ENCODE peak calls at places on chromosomes 2 and 18, in nine cellular contexts. Y, T, C, P, I, X, F, J and N are unnamed samples.

GRCh38 chr2:172098287-172098649 is 4.4 kb downstream of the DLX2 start:
- DNase-seq in J (no peak), Y (no peak), F (no peak), T (no peak), I (no peak), P (no peak), X (no peak), C (no peak), N (no peak)

GRCh38 chr2:215367647-215368492 is 56.0 kb downstream of the ATIC start:
- DNase-seq in P (no peak), F (no peak), J (peak), I (no peak), Y (peak), T (no peak), X (no peak), C (no peak), N (peak)

GRCh38 chr2:66865161-66865560 is 430.2 kb downstream of the MEIS1 start:
- DNase-seq in J (no peak), C (no peak), I (no peak), Y (no peak), P (no peak), T (no peak), F (no peak), X (no peak), N (peak)

GRCh38 chr2:176454893-176455810 is 185.9 kb downstream of the MTX2 start:
- DNase-seq in J (peak), X (peak), T (peak), P (peak), I (peak), F (peak), Y (peak), C (peak), N (peak)

GRCh38 chr2:47357475-47357874 is 45.5 kb upstream of the MSH2 start:
- DNase-seq in Y (peak), X (no peak), T (no peak), F (no peak), I (no peak), C (peak), P (no peak), J (peak), N (peak)

GRCh38 chr2:120382541-120383144 is 36.7 kb downstream of the INHBB start:
- DNase-seq in C (no peak), J (no peak), T (no peak), P (peak), F (no peak), I (no peak), X (no peak), Y (no peak), N (no peak)

GRCh38 chr2:192119536-192119935 is 75.2 kb downstream of the TMEFF2 start:
- DNase-seq in J (no peak), I (no peak), Y (no peak), P (no peak), C (no peak), T (no peak), F (no peak), X (no peak), N (no peak)

GRCh38 chr2:152425765-152426710 is 91.1 kb downstream of the FMNL2 start:
- DNase-seq in X (no peak), J (peak), I (no peak), P (no peak), Y (peak), T (no peak), C (no peak), F (no peak), N (peak)

GRCh38 chr2:126634273-126634861 is 21.6 kb upstream of the GYPC start:
- DNase-seq in P (no peak), X (peak), C (peak), T (no peak), F (peak), J (peak), Y (no peak), I (no peak), N (peak)

GRCh38 chr18:64678048-64678447 is 529.2 kb upstream of the LINC00305 start:
- DNase-seq in J (no peak), P (no peak), F (no peak), Y (no peak), I (no peak), T (no peak), X (no peak), C (no peak), N (no peak)

GRCh38 chr18:61731693-61732376 is 161.0 kb downstream of the RNF152 start:
- DNase-seq in T (no peak), Y (peak), I (no peak), J (peak), P (no peak), F (no peak), X (no peak), C (no peak), N (peak)

GRCh38 chr2:71347517-71347916 is 15.9 kb downstream of the ZNF638 start:
- DNase-seq in Y (peak), C (no peak), I (no peak), X (no peak), F (no peak), P (no peak), T (no peak), J (peak), N (peak)

GRCh38 chr2:153575171-153575853 is 96.8 kb upstream of the RPRM start:
- DNase-seq in X (no peak), J (no peak), Y (no peak), C (no peak), I (no peak), P (no peak), T (no peak), F (no peak), N (no peak)

GRCh38 chr2:61426267-61426897 is 44.5 kb downstream of the USP34 start:
- DNase-seq in F (peak), C (peak), Y (peak), I (peak), T (peak), P (peak), J (no peak), X (peak), N (peak)

GRCh38 chr2:74441690-74442482 is at the start of gene RTKN:
- DNase-seq in P (peak), I (peak), C (peak), T (no peak), J (no peak), X (peak), Y (peak), F (no peak), N (no peak)

GRCh38 chr18:58355243-58355642 is 273.6 kb downstream of the ALPK2 start:
- DNase-seq in J (peak), I (no peak), X (no peak), Y (no peak), F (no peak), T (no peak), P (no peak), C (no peak), N (no peak)

GRCh38 chr18:51193621-51194287 is 3.7 kb downstream of the MEX3C start:
- DNase-seq in T (no peak), X (no peak), J (peak), Y (peak), F (no peak), I (no peak), P (no peak), C (no peak), N (peak)

GRCh38 chr2:237072067-237072931 is 13.4 kb upstream of the COPS8 start:
- DNase-seq in C (peak), Y (peak), F (peak), I (peak), P (peak), T (peak), X (peak), J (peak), N (peak)

GRCh38 chr2:190216829-190217228 is 102.8 kb downstream of the HIBCH start:
- DNase-seq in J (no peak), F (peak), T (no peak), P (no peak), Y (no peak), I (no peak), C (no peak), X (no peak), N (no peak)

GRCh38 chr2:223735659-223736244 is 101.6 kb downstream of the AP1S3 start:
- DNase-seq in P (no peak), J (peak), X (no peak), C (no peak), I (peak), T (no peak), F (no peak), Y (peak), N (peak)

GRCh38 chr2:66428986-66429612 is 5.8 kb upstream of the MEIS1 start:
- DNase-seq in I (no peak), X (no peak), F (no peak), T (peak), Y (peak), J (peak), C (no peak), P (no peak), N (peak)

GRCh38 chr2:4340536-4340935 is 637.2 kb downstream of the DCDC2C start:
- DNase-seq in J (no peak), X (no peak), F (no peak), P (no peak), I (no peak), T (no peak), Y (no peak), C (no peak), N (no peak)

GRCh38 chr18:41484069-41484468 is 471.0 kb upstream of the PIK3C3 start:
- DNase-seq in P (no peak), X (no peak), J (no peak), I (no peak), C (no peak), T (no peak), Y (no peak), F (no peak), N (no peak)

GRCh38 chr2:239315308-239315707 is 85.5 kb downstream of the HDAC4 start:
- DNase-seq in Y (no peak), C (no peak), F (no peak), X (no peak), T (no peak), P (no peak), I (no peak), J (no peak), N (no peak)

GRCh38 chr18:7645756-7646155 is 78.6 kb downstream of the PTPRM start:
- DNase-seq in I (no peak), P (no peak), T (no peak), Y (no peak), F (no peak), X (no peak), J (peak), C (no peak), N (no peak)

GRCh38 chr2:104286806-104287205 is 567.1 kb upstream of the POU3F3 start:
- DNase-seq in T (no peak), X (no peak), Y (no peak), J (peak), I (no peak), F (no peak), P (no peak), C (no peak), N (no peak)

GRCh38 chr2:27016801-27017325 is 15.9 kb upstream of the TMEM214 start:
- DNase-seq in C (peak), T (peak), J (peak), I (peak), Y (peak), P (peak), X (peak), F (peak), N (peak)

GRCh38 chr2:238856713-238857567 is 9.1 kb downstream of the TWIST2 start:
- DNase-seq in J (no peak), T (no peak), X (no peak), C (no peak), I (no peak), Y (no peak), P (no peak), F (no peak), N (peak)

GRCh38 chr2:165660361-165660760 is 133.7 kb downstream of the GALNT3 start:
- DNase-seq in J (no peak), X (no peak), I (no peak), P (no peak), C (no peak), T (no peak), Y (no peak), F (no peak), N (no peak)

GRCh38 chr18:44848931-44849330 is 168.2 kb downstream of the SETBP1 start:
- DNase-seq in J (no peak), X (no peak), Y (peak), P (no peak), F (peak), C (no peak), I (no peak), T (no peak), N (no peak)

GRCh38 chr2:41782306-41783158 is 265.3 kb upstream of the PKDCC start:
- DNase-seq in Y (peak), J (peak), I (no peak), T (peak), C (peak), P (no peak), F (peak), X (peak), N (peak)

GRCh38 chr18:32851936-32852335 is 79.1 kb upstream of the KLHL14 start:
- DNase-seq in J (peak), Y (no peak), I (no peak), X (no peak), C (no peak), P (no peak), T (no peak), F (no peak), N (peak)

GRCh38 chr18:28723506-28723905 is 546.6 kb upstream of the CDH2 start:
- DNase-seq in C (no peak), X (no peak), J (peak), T (no peak), I (no peak), Y (no peak), F (no peak), P (no peak), N (no peak)

GRCh38 chr18:3688682-3689081 is 238.7 kb downstream of the TGIF1 start:
- DNase-seq in I (no peak), Y (peak), F (no peak), T (no peak), J (peak), X (no peak), P (no peak), C (no peak), N (peak)

GRCh38 chr2:209463835-209464234 is 40.0 kb downstream of the MAP2 start:
- DNase-seq in C (no peak), X (no peak), F (no peak), J (no peak), T (no peak), Y (no peak), P (no peak), I (no peak), N (no peak)

GRCh38 chr2:209459359-209459758 is 35.5 kb downstream of the MAP2 start:
- DNase-seq in Y (no peak), C (no peak), J (no peak), X (no peak), T (no peak), I (no peak), P (no peak), F (no peak), N (no peak)

GRCh38 chr2:209458018-209458979 is 34.5 kb downstream of the MAP2 start:
- DNase-seq in F (no peak), I (no peak), P (no peak), T (no peak), J (peak), C (no peak), X (no peak), Y (peak), N (no peak)

GRCh38 chr2:209460151-209460761 is 36.4 kb downstream of the MAP2 start:
- DNase-seq in F (no peak), P (no peak), Y (no peak), I (no peak), X (no peak), T (no peak), C (no peak), J (no peak), N (peak)

GRCh38 chr2:209463226-209463625 is 39.4 kb downstream of the MAP2 start:
- DNase-seq in P (no peak), C (no peak), Y (peak), J (no peak), I (no peak), T (peak), X (no peak), F (no peak), N (no peak)
- TF ChIP-seq CTCF in P (peak), C (no peak), Y (peak), J (peak), I (peak), T (no peak), X (no peak), F (peak), N (peak)

GRCh38 chr18:48944634-48945033 is 6.1 kb downstream of the SMAD7 start:
- DNase-seq in J (peak), X (no peak), T (no peak), I (no peak), P (no peak), C (no peak), F (no peak), Y (no peak), N (no peak)
- H3K4me3 ChIP-seq in J (no peak), X (no peak), T (peak), I (no peak), P (peak), C (no peak), F (no peak), Y (no peak), N (no peak)

GRCh38 chr18:59609654-59610053 is 87.6 kb downstream of the CCBE1 start:
- DNase-seq in J (no peak), I (no peak), Y (no peak), T (no peak), C (no peak), X (no peak), F (no peak), P (no peak), N (no peak)
- TF ChIP-seq CTCF in J (no peak), I (no peak), Y (no peak), T (no peak), C (no peak), X (no peak), F (no peak), P (no peak), N (no peak)

DNA sequence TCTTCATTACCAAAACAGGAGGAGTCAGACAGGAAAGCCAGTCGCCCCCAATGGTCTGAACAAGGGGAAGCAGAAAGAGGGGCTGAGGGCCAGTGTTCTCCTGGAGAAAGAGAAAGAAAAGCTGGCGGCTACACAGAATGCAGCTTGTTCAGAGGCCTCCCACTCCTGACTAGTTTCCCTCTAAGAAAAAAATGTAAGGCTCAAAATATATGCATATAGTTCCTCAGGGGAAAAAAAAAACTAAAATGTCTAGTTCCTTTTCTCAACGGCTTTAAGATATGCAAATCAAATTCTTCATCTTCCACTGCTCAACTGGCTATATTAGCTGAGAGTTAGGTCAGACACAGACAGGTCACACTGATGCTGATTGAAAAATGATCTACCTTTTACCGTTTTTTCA is 18.6 kb downstream of the MBOAT2 start:
- DNase-seq in C (no peak), Y (peak), F (no peak), J (peak), I (no peak), T (no peak), X (no peak), P (no peak), N (no peak)
- H3K4me3 ChIP-seq in C (no peak), Y (no peak), F (no peak), J (no peak), I (no peak), T (no peak), X (no peak), P (no peak), N (no peak)

DNA sequence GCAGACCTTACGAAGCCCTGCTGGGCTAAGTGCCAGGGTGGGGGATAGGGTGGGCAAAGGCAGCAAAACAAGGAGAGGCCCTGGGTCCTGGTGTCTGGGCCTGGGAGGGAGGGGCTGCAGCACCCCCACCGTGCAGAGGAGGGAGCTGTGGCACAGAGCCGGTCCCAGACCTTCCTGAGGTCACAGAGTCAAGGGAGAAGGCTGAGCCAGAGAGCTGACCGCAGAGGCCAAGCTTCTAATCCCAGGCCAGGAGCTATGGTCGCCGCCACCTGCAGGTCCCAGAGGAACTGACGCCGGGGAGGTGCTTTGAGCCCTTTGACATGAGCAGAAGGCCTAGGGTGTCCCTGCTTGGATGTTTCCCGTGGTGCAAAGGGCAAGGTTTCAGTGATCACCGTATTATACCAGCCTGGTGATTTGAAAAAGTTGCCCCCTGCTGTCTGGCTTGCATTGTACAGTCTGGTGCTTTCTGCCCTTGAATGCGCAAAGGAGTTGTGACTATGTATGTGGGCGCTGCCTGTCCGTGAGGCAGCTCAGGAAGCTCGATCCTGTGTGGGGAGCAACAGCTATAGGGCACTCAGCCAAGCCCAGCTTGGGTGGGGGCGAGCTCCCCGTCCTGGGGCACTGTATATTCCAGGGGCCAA is 44.3 kb downstream of the EDAR start:
- DNase-seq in C (no peak), Y (no peak), T (no peak), P (no peak), F (no peak), J (peak), I (peak), X (no peak), N (no peak)
- TF ChIP-seq CTCF in C (no peak), Y (no peak), T (no peak), P (no peak), F (peak), J (no peak), I (no peak), X (no peak), N (no peak)